ENCODE peak calls at places on chromosomes 16 and 17, in seven cellular contexts. One of them, this sample, is unnamed. For H3K36me3, the result is how much of the 10 kb centered on the place peaks cover.

GRCh38 chr17:17724307-17724921 is 43.2 kb downstream of the RAI1 start:
- DNase-seq in GM23338: peak
- DNase-seq in stomach: no peak
- DNase-seq in CD4-positive, CD25-positive, alpha-beta regulatory T cell: peak
- DNase-seq in PC-9: no peak
- DNase-seq in tibial artery: no peak
- DNase-seq in transverse colon: no peak
- DNase-seq in this sample: no peak

GRCh38 chr17:43992641-43993040 is 11.8 kb upstream of the NAGS start:
- DNase-seq in GM23338: no peak
- DNase-seq in stomach: no peak
- DNase-seq in CD4-positive, CD25-positive, alpha-beta regulatory T cell: no peak
- DNase-seq in PC-9: no peak
- DNase-seq in tibial artery: no peak
- DNase-seq in transverse colon: no peak
- DNase-seq in this sample: no peak

GRCh38 chr17:77489898-77490265 is 349.1 kb downstream of the SEC14L1 start:
- DNase-seq in GM23338: no peak
- DNase-seq in stomach: peak
- DNase-seq in CD4-positive, CD25-positive, alpha-beta regulatory T cell: no peak
- DNase-seq in PC-9: no peak
- DNase-seq in tibial artery: peak
- DNase-seq in transverse colon: peak
- DNase-seq in this sample: peak

GRCh38 chr17:75773808-75774470 is 8.9 kb upstream of the GALK1 start:
- DNase-seq in GM23338: peak
- DNase-seq in stomach: no peak
- DNase-seq in CD4-positive, CD25-positive, alpha-beta regulatory T cell: no peak
- DNase-seq in PC-9: no peak
- DNase-seq in tibial artery: no peak
- DNase-seq in transverse colon: peak
- DNase-seq in this sample: no peak

GRCh38 chr17:75830168-75831031 is 13.8 kb downstream of the UNC13D start:
- DNase-seq in GM23338: peak
- DNase-seq in stomach: no peak
- DNase-seq in CD4-positive, CD25-positive, alpha-beta regulatory T cell: no peak
- DNase-seq in PC-9: no peak
- DNase-seq in tibial artery: no peak
- DNase-seq in transverse colon: peak
- DNase-seq in this sample: peak

GRCh38 chr17:28347261-28347891 is 10.0 kb downstream of the POLDIP2 start:
- DNase-seq in GM23338: no peak
- DNase-seq in stomach: peak
- DNase-seq in CD4-positive, CD25-positive, alpha-beta regulatory T cell: no peak
- DNase-seq in PC-9: peak
- DNase-seq in tibial artery: no peak
- DNase-seq in transverse colon: no peak
- DNase-seq in this sample: no peak

GRCh38 chr16:9596788-9597187 is 505.3 kb downstream of the HAPSTR1 start:
- DNase-seq in GM23338: no peak
- DNase-seq in stomach: no peak
- DNase-seq in CD4-positive, CD25-positive, alpha-beta regulatory T cell: no peak
- DNase-seq in PC-9: no peak
- DNase-seq in tibial artery: no peak
- DNase-seq in transverse colon: no peak
- DNase-seq in this sample: no peak

GRCh38 chr17:1800240-1800639 is 29.5 kb downstream of the SMYD4 start:
- DNase-seq in GM23338: no peak
- DNase-seq in stomach: no peak
- DNase-seq in CD4-positive, CD25-positive, alpha-beta regulatory T cell: no peak
- DNase-seq in PC-9: no peak
- DNase-seq in tibial artery: no peak
- DNase-seq in transverse colon: no peak
- DNase-seq in this sample: no peak

GRCh38 chr16:85511938-85512551 is 101.1 kb upstream of the GSE1 start:
- DNase-seq in GM23338: no peak
- DNase-seq in stomach: no peak
- DNase-seq in CD4-positive, CD25-positive, alpha-beta regulatory T cell: no peak
- DNase-seq in PC-9: no peak
- DNase-seq in tibial artery: no peak
- DNase-seq in transverse colon: no peak
- DNase-seq in this sample: no peak

GRCh38 chr16:66135376-66135775 is 231.1 kb upstream of the CDH5 start:
- DNase-seq in GM23338: no peak
- DNase-seq in stomach: no peak
- DNase-seq in CD4-positive, CD25-positive, alpha-beta regulatory T cell: no peak
- DNase-seq in PC-9: no peak
- DNase-seq in tibial artery: peak
- DNase-seq in transverse colon: peak
- DNase-seq in this sample: no peak

GRCh38 chr17:48599373-48599772 is 5.4 kb downstream of the HOXB6 start:
- DNase-seq in GM23338: no peak
- DNase-seq in stomach: no peak
- DNase-seq in CD4-positive, CD25-positive, alpha-beta regulatory T cell: no peak
- DNase-seq in PC-9: no peak
- DNase-seq in tibial artery: no peak
- DNase-seq in transverse colon: no peak
- DNase-seq in this sample: no peak

GRCh38 chr17:61409301-61410099 is 9.9 kb downstream of the TBX2 start:
- DNase-seq in GM23338: peak
- DNase-seq in stomach: peak
- DNase-seq in CD4-positive, CD25-positive, alpha-beta regulatory T cell: no peak
- DNase-seq in PC-9: no peak
- DNase-seq in tibial artery: peak
- DNase-seq in transverse colon: peak
- DNase-seq in this sample: peak

DNA sequence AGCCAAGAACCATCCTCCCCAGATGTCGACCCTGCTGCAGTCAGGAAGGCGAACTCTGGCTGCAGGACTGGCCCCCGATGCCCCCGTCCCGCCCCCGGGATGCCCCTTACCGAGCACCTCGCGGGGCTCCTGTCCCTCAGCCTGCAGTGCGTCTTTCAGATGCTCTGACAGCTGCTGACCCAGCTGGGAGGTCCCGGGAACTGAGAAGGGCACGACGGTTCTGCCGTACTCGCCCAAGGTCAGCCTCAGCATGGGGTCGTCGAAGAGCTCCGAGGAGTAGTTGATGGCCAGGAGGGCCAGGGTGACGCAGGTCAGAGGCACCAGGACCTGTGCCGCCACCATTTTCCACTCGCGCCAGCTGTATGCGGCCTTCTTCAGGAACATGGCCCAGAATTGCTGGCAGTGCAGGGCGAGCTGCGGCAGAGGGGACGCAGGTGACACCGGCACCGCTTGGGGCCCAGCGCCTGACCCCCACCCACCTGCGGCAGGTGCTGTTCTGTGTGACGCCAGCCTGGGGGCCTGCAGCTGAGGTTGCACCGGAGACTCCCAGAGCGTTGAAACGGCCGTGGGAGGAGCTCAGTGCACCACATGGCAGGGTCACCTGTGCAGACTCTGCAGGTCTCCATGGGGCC is 20.1 kb upstream of the RNPS1 start:
- DNase-seq in GM23338: no peak
- DNase-seq in stomach: no peak
- DNase-seq in CD4-positive, CD25-positive, alpha-beta regulatory T cell: no peak
- DNase-seq in PC-9: no peak
- DNase-seq in tibial artery: no peak
- DNase-seq in transverse colon: no peak
- DNase-seq in this sample: no peak
- H3K36me3 ChIP-seq in GM23338: under half
- H3K36me3 ChIP-seq in stomach: half or more
- H3K36me3 ChIP-seq in CD4-positive, CD25-positive, alpha-beta regulatory T cell: under half
- H3K36me3 ChIP-seq in PC-9: under half
- H3K36me3 ChIP-seq in tibial artery: under half
- H3K36me3 ChIP-seq in transverse colon: under half
- H3K36me3 ChIP-seq in this sample: under half

GRCh38 chr17:78694805-78695531 is 87.1 kb downstream of the CYTH1 start:
- DNase-seq in GM23338: no peak
- DNase-seq in stomach: no peak
- DNase-seq in CD4-positive, CD25-positive, alpha-beta regulatory T cell: no peak
- DNase-seq in PC-9: no peak
- DNase-seq in tibial artery: no peak
- DNase-seq in transverse colon: no peak
- DNase-seq in this sample: no peak

GRCh38 chr17:78693346-78694083 is 88.6 kb downstream of the CYTH1 start:
- DNase-seq in GM23338: no peak
- DNase-seq in stomach: no peak
- DNase-seq in CD4-positive, CD25-positive, alpha-beta regulatory T cell: no peak
- DNase-seq in PC-9: no peak
- DNase-seq in tibial artery: no peak
- DNase-seq in transverse colon: no peak
- DNase-seq in this sample: no peak

GRCh38 chr17:78696016-78696992 is 85.8 kb downstream of the CYTH1 start:
- DNase-seq in GM23338: no peak
- DNase-seq in stomach: no peak
- DNase-seq in CD4-positive, CD25-positive, alpha-beta regulatory T cell: no peak
- DNase-seq in PC-9: no peak
- DNase-seq in tibial artery: no peak
- DNase-seq in transverse colon: no peak
- DNase-seq in this sample: no peak

GRCh38 chr17:78697122-78697845 is 84.8 kb downstream of the CYTH1 start:
- DNase-seq in GM23338: no peak
- DNase-seq in stomach: no peak
- DNase-seq in CD4-positive, CD25-positive, alpha-beta regulatory T cell: no peak
- DNase-seq in PC-9: no peak
- DNase-seq in tibial artery: no peak
- DNase-seq in transverse colon: no peak
- DNase-seq in this sample: no peak

DNA sequence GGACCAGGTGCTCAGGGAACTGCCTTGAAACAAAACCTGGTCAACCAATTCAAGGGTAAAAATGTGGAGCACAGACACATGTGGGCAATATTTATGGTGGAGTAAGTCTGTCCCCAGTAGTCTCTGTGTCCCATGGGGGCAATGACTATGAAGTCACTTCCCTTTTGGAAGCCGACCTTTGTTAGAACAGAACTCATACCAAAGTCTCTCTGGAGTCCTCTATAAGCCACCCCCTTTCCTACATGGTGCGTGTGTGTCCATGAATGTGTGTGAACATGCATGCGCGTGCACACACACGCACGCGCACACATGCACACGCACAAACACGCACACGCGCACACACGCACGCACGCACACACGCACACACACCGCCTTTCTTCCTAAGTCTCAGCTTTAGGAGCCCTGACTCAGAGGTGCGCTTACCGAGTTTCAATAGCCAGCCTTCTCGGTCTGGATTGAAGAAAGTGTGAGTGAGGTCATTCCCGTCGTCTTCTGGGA is 84.2 kb downstream of the CYTH1 start:
- DNase-seq in GM23338: no peak
- DNase-seq in stomach: no peak
- DNase-seq in CD4-positive, CD25-positive, alpha-beta regulatory T cell: no peak
- DNase-seq in PC-9: no peak
- DNase-seq in tibial artery: no peak
- DNase-seq in transverse colon: no peak
- DNase-seq in this sample: no peak
- H3K36me3 ChIP-seq in GM23338: under half
- H3K36me3 ChIP-seq in stomach: half or more
- H3K36me3 ChIP-seq in CD4-positive, CD25-positive, alpha-beta regulatory T cell: half or more
- H3K36me3 ChIP-seq in PC-9: under half
- H3K36me3 ChIP-seq in tibial artery: under half
- H3K36me3 ChIP-seq in transverse colon: under half
- H3K36me3 ChIP-seq in this sample: under half

GRCh38 chr16:671353-672131 is 3.6 kb downstream of the RHOT2 start:
- DNase-seq in GM23338: no peak
- DNase-seq in stomach: no peak
- DNase-seq in CD4-positive, CD25-positive, alpha-beta regulatory T cell: no peak
- DNase-seq in PC-9: no peak
- DNase-seq in tibial artery: no peak
- DNase-seq in transverse colon: no peak
- DNase-seq in this sample: no peak

GRCh38 chr16:672371-672770 is 3.1 kb upstream of the RHBDL1 start:
- DNase-seq in GM23338: no peak
- DNase-seq in stomach: no peak
- DNase-seq in CD4-positive, CD25-positive, alpha-beta regulatory T cell: no peak
- DNase-seq in PC-9: no peak
- DNase-seq in tibial artery: no peak
- DNase-seq in transverse colon: no peak
- DNase-seq in this sample: no peak

GRCh38 chr16:673399-673991 is 2.0 kb upstream of the RHBDL1 start:
- DNase-seq in GM23338: no peak
- DNase-seq in stomach: no peak
- DNase-seq in CD4-positive, CD25-positive, alpha-beta regulatory T cell: no peak
- DNase-seq in PC-9: no peak
- DNase-seq in tibial artery: no peak
- DNase-seq in transverse colon: no peak
- DNase-seq in this sample: no peak

GRCh38 chr16:674214-674881 is 1.1 kb upstream of the RHBDL1 start:
- DNase-seq in GM23338: no peak
- DNase-seq in stomach: no peak
- DNase-seq in CD4-positive, CD25-positive, alpha-beta regulatory T cell: no peak
- DNase-seq in PC-9: no peak
- DNase-seq in tibial artery: no peak
- DNase-seq in transverse colon: no peak
- DNase-seq in this sample: no peak

DNA sequence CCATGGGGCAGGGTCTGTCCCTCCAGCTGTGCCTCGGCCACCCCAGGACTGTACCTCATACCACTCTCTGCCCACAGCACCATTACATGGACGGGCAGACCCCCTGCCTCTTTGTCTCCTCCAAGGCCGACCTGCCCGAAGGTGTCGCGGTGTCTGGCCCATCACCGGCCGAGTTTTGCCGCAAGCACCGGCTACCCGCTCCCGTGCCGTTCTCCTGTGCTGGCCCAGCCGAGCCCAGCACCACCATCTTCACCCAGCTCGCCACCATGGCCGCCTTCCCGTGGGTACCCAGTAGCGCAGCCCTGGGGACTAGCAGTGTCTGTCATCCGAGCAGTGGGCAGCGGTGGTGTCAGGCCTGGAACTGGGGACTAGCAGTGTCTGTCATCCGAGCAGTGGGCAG is 2.6 kb upstream of the RHBDL1 start:
- DNase-seq in GM23338: no peak
- DNase-seq in stomach: no peak
- DNase-seq in CD4-positive, CD25-positive, alpha-beta regulatory T cell: no peak
- DNase-seq in PC-9: no peak
- DNase-seq in tibial artery: no peak
- DNase-seq in transverse colon: no peak
- DNase-seq in this sample: no peak
- H3K36me3 ChIP-seq in GM23338: under half
- H3K36me3 ChIP-seq in stomach: half or more
- H3K36me3 ChIP-seq in CD4-positive, CD25-positive, alpha-beta regulatory T cell: under half
- H3K36me3 ChIP-seq in PC-9: under half
- H3K36me3 ChIP-seq in tibial artery: under half
- H3K36me3 ChIP-seq in transverse colon: under half
- H3K36me3 ChIP-seq in this sample: under half

GRCh38 chr17:70479779-70480178 is 310.4 kb downstream of the KCNJ2 start:
- DNase-seq in GM23338: no peak
- DNase-seq in stomach: no peak
- DNase-seq in CD4-positive, CD25-positive, alpha-beta regulatory T cell: no peak
- DNase-seq in PC-9: no peak
- DNase-seq in tibial artery: no peak
- DNase-seq in transverse colon: no peak
- DNase-seq in this sample: no peak
- H3K36me3 ChIP-seq in GM23338: under half
- H3K36me3 ChIP-seq in stomach: under half
- H3K36me3 ChIP-seq in CD4-positive, CD25-positive, alpha-beta regulatory T cell: under half
- H3K36me3 ChIP-seq in PC-9: under half
- H3K36me3 ChIP-seq in tibial artery: under half
- H3K36me3 ChIP-seq in transverse colon: under half
- H3K36me3 ChIP-seq in this sample: under half